ENCODE peak calls at places on chromosomes 2 and 18, in ten cellular contexts. M is psoas muscle, C is lower lobe of right lung, G is mesenchymal stem cell, K is mucosa of descending colon, Z is adrenal gland, V is A549, X is body of pancreas, J is left lung, S is heart left ventricle. A is an unnamed sample. For H3K9me3, the result is how much of the 10 kb centered on the place peaks cover.

GRCh38 chr18:25827961-25828561 is 262.4 kb downstream of the SS18 start:
- DNase-seq in M (no peak), C (no peak), G (peak), K (no peak), Z (no peak), V (no peak), X (no peak), J (no peak), S (no peak), A (peak)

GRCh38 chr2:53593891-53594585 is 173.6 kb upstream of the CHAC2 start:
- DNase-seq in M (no peak), C (no peak), G (peak), K (no peak), Z (no peak), V (no peak), X (no peak), J (no peak), S (no peak), A (no peak)

GRCh38 chr2:84906108-84906899 is 848 bp downstream of the TMSB10 start:
- DNase-seq in M (peak), C (peak), G (no peak), K (peak), Z (peak), V (no peak), X (peak), J (peak), S (no peak), A (peak)

GRCh38 chr2:239015769-239016675 is 168.1 kb downstream of the TWIST2 start:
- DNase-seq in M (no peak), C (no peak), G (no peak), K (no peak), Z (peak), V (no peak), X (no peak), J (no peak), S (no peak), A (no peak)

GRCh38 chr18:36583155-36583745 is 245.6 kb downstream of the TPGS2 start:
- DNase-seq in M (no peak), C (no peak), G (no peak), K (no peak), Z (no peak), V (no peak), X (no peak), J (no peak), S (no peak), A (no peak)

GRCh38 chr2:36088716-36089328 is 266.8 kb upstream of the CRIM1 start:
- DNase-seq in M (no peak), C (no peak), G (no peak), K (no peak), Z (no peak), V (no peak), X (no peak), J (no peak), S (no peak), A (no peak)

GRCh38 chr2:157887946-157888345 is 11.8 kb upstream of the ACVR1 start:
- DNase-seq in M (no peak), C (no peak), G (no peak), K (no peak), Z (no peak), V (no peak), X (no peak), J (no peak), S (no peak), A (no peak)

GRCh38 chr2:74188018-74188601 is 9.4 kb upstream of the MOB1A start:
- DNase-seq in M (peak), C (no peak), G (peak), K (no peak), Z (no peak), V (no peak), X (no peak), J (no peak), S (no peak), A (no peak)

GRCh38 chr2:168134485-168134884 is 112.9 kb downstream of the STK39 start:
- DNase-seq in M (no peak), C (no peak), G (no peak), K (no peak), Z (no peak), V (no peak), X (no peak), J (no peak), S (no peak), A (no peak)

GRCh38 chr2:134763164-134763710 is 44.4 kb upstream of the TMEM163 start:
- DNase-seq in M (no peak), C (no peak), G (peak), K (no peak), Z (no peak), V (no peak), X (no peak), J (no peak), S (no peak), A (no peak)

GRCh38 chr2:96258393-96259022 is 7.3 kb downstream of the TMEM127 start:
- DNase-seq in M (peak), C (no peak), G (no peak), K (no peak), Z (no peak), V (no peak), X (no peak), J (no peak), S (peak), A (no peak)

GRCh38 chr2:238180554-238180953 is 21.8 kb downstream of the ERFE start:
- DNase-seq in M (no peak), C (no peak), G (no peak), K (no peak), Z (no peak), V (no peak), X (no peak), J (no peak), S (no peak), A (no peak)

GRCh38 chr2:37571571-37572136 is 99.8 kb downstream of the CDC42EP3 start:
- DNase-seq in M (no peak), C (no peak), G (no peak), K (no peak), Z (no peak), V (no peak), X (no peak), J (no peak), S (no peak), A (no peak)

GRCh38 chr18:8949206-8949605 is 153.3 kb upstream of the NDUFV2 start:
- DNase-seq in M (no peak), C (no peak), G (peak), K (no peak), Z (no peak), V (no peak), X (no peak), J (no peak), S (no peak), A (peak)

GRCh38 chr2:19507137-19507536 is 148.7 kb upstream of the OSR1 start:
- DNase-seq in M (no peak), C (no peak), G (no peak), K (no peak), Z (no peak), V (no peak), X (no peak), J (no peak), S (no peak), A (no peak)

GRCh38 chr18:48795696-48796095 is 155.1 kb downstream of the SMAD7 start:
- DNase-seq in M (no peak), C (no peak), G (no peak), K (no peak), Z (no peak), V (no peak), X (no peak), J (no peak), S (no peak), A (no peak)

GRCh38 chr2:77629529-77629928 is 107.4 kb upstream of the LRRTM4 start:
- DNase-seq in M (no peak), C (no peak), G (no peak), K (no peak), Z (no peak), V (no peak), X (no peak), J (no peak), S (no peak), A (no peak)

GRCh38 chr2:147628971-147629421 is 215.8 kb upstream of the ACVR2A start:
- DNase-seq in M (no peak), C (no peak), G (no peak), K (no peak), Z (no peak), V (no peak), X (no peak), J (no peak), S (no peak), A (no peak)

GRCh38 chr2:128641421-128642095 is 322.9 kb upstream of the HS6ST1 start:
- DNase-seq in M (no peak), C (no peak), G (no peak), K (no peak), Z (no peak), V (no peak), X (no peak), J (no peak), S (no peak), A (no peak)

GRCh38 chr18:38464024-38464423 is 898.4 kb upstream of the CELF4 start:
- DNase-seq in M (no peak), C (no peak), G (no peak), K (no peak), Z (no peak), V (no peak), X (no peak), J (no peak), S (no peak), A (no peak)
- H3K9me3 ChIP-seq in M (under half), C (under half), G (under half), K (under half), Z (under half), V (under half), X (under half), J (under half), S (under half), A (under half)

GRCh38 chr2:95215018-95215612 is 7.8 kb downstream of the ZNF892 start:
- DNase-seq in M (no peak), C (no peak), G (peak), K (no peak), Z (no peak), V (no peak), X (no peak), J (no peak), S (no peak), A (no peak)
- H3K9me3 ChIP-seq in M (half or more), C (half or more), G (half or more), K (half or more), Z (under half), V (half or more), X (under half), J (half or more), S (half or more), A (under half)

GRCh38 chr2:235092433-235092832 is 140.6 kb downstream of the SH3BP4 start:
- DNase-seq in M (no peak), C (no peak), G (no peak), K (no peak), Z (no peak), V (no peak), X (no peak), J (no peak), S (no peak), A (no peak)
- H3K9me3 ChIP-seq in M (under half), C (under half), G (under half), K (under half), Z (under half), V (under half), X (under half), J (under half), S (under half), A (under half)

DNA sequence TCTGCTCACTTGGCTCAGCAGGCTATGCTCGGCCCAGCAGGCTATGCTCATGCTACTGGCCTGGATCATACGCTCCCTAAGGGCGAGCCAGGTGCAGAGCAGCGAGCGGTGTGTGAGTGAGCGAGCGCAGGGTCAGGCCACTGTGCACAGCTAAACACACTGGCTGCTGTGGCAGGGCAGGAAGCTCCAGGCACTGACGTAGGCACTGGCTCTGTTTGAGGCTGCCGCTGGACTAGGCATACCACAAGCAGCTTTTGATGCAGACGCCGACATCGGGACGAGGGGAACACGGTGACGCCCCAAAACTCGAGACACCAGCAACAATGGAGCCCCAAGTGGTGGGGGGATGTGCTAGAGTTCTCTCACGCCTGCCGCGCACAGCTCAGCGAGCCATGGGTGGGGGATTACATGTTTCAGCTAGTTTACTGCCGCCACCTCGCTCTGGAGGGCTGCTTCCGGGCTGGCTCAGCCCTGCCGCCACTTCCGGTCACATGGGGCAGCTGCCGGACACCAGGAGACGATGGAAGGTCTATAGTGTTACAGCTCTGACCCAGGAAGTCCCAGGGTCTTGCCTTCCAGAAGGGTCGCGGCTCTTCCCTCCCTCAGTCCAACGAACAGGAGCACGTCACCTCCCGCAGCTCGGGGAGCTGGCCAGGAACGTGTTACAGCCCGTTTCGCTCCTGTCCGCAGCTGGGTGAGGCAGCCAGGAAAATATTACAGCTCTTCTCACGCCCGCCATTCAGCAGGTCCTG is 1176.9 kb upstream of the LRRTM1 start:
- DNase-seq in M (no peak), C (peak), G (no peak), K (no peak), Z (no peak), V (no peak), X (no peak), J (peak), S (no peak), A (no peak)
- H3K9me3 ChIP-seq in M (under half), C (under half), G (under half), K (under half), Z (under half), V (under half), X (under half), J (under half), S (under half), A (under half)

DNA sequence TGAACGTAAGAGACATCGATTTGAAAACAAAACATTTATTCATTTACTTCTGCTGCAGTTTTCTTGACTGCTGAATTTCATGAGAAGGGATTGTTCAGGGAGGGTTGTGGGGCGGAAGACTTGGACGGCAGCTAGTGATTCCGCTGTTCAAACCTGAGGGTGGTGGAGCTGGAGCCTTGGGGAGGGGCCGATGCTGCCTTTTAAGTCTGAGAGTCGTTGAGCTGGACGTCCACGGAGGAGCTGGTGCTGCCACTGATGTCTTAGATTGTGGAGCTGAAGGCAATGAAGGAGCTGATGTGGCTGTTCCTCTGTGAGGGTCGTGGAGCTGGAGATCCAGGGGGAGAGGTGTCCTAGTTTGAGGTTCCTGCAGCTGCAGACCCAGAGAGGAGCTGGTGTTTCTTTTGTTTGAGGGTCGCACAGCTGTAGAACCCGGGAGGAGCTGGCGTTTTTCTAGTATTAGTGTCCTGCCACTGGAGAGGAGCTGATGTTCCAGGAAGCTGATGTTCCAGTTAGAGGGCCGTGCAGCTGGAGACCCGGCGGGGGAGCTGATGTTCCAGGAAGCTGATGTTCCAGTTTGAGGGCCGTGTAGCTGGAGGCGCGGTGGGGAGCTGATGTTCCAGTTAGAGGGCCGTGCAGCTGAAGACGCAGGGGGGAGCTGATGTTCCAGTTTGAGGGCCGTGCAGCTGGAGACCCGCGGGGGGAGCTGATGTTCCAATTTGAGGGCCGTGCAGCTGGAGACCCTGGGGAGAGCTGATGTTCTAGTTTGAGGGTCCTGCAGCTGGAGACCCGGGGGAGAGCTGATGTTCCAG is 150.9 kb downstream of the RTP5 start:
- DNase-seq in M (peak), C (peak), G (no peak), K (no peak), Z (no peak), V (no peak), X (peak), J (peak), S (no peak), A (no peak)
- H3K9me3 ChIP-seq in M (under half), C (under half), G (under half), K (under half), Z (under half), V (under half), X (under half), J (under half), S (under half), A (under half)

GRCh38 chr2:5250482-5250881 is 441.7 kb upstream of the SOX11 start:
- DNase-seq in M (no peak), C (no peak), G (peak), K (no peak), Z (no peak), V (no peak), X (no peak), J (no peak), S (no peak), A (no peak)
- H3K9me3 ChIP-seq in M (under half), C (under half), G (under half), K (half or more), Z (under half), V (under half), X (under half), J (under half), S (under half), A (under half)

GRCh38 chr2:140158259-140158658 is 1378.1 kb upstream of the NXPH2 start:
- DNase-seq in M (no peak), C (no peak), G (no peak), K (no peak), Z (no peak), V (no peak), X (no peak), J (no peak), S (no peak), A (no peak)

GRCh38 chr2:140157816-140158215 is 1377.6 kb upstream of the NXPH2 start:
- DNase-seq in M (no peak), C (no peak), G (no peak), K (no peak), Z (no peak), V (no peak), X (no peak), J (no peak), S (no peak), A (no peak)

GRCh38 chr2:140154711-140155110 is 1374.5 kb upstream of the NXPH2 start:
- DNase-seq in M (no peak), C (no peak), G (peak), K (no peak), Z (no peak), V (no peak), X (no peak), J (no peak), S (no peak), A (no peak)

DNA sequence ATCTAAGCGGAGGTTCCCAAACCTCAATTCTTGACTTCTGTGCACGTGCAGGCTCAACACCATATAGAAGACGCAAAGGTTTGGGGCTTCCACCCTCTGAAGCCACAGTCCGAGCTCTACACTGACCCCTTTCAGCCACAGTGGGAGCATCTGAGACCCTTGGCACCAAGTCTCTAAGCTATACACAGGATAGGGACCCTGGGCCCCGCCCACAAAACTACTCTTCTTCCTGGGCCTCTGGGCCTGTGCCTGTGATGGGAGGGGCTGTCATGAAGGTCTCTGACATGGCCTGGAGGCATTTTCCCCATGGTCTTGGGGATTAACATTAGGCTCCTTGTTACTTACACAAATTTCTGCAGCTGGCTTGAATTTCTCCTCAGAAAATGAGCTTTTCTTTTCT is 1374.1 kb upstream of the NXPH2 start:
- DNase-seq in M (no peak), C (no peak), G (no peak), K (no peak), Z (no peak), V (no peak), X (no peak), J (no peak), S (no peak), A (no peak)
- H3K9me3 ChIP-seq in M (under half), C (under half), G (under half), K (under half), Z (under half), V (under half), X (under half), J (under half), S (under half), A (under half)

GRCh38 chr2:196247114-196247978 is 76.0 kb upstream of the STK17B start:
- DNase-seq in M (peak), C (no peak), G (no peak), K (no peak), Z (no peak), V (no peak), X (no peak), J (no peak), S (no peak), A (no peak)
- H3K9me3 ChIP-seq in M (under half), C (under half), G (under half), K (under half), Z (under half), V (under half), X (under half), J (under half), S (under half), A (under half)

A was measured in BE2C.